ENCODE peak calls at places on chromosomes 16 and 17, in six cellular contexts. One of them, this sample, is unnamed. For H3K4me1, the result is how much of the 10 kb centered on the place peaks cover.

GRCh38 chr17:74359916-74360315 is 1.8 kb downstream of the BTBD17 start:
- DNase-seq in heart left ventricle: no peak
- DNase-seq in A549: no peak
- DNase-seq in CD8-positive, alpha-beta T cell: no peak
- DNase-seq in body of pancreas: no peak
- DNase-seq in GM23338: no peak
- DNase-seq in this sample: no peak

GRCh38 chr17:40417258-40417608 is 463 bp downstream of the TOP2A start:
- DNase-seq in heart left ventricle: no peak
- DNase-seq in A549: peak
- DNase-seq in CD8-positive, alpha-beta T cell: no peak
- DNase-seq in body of pancreas: no peak
- DNase-seq in GM23338: peak
- DNase-seq in this sample: no peak

GRCh38 chr17:36608794-36609497 is 7.6 kb downstream of the MRM1 start:
- DNase-seq in heart left ventricle: peak
- DNase-seq in A549: peak
- DNase-seq in CD8-positive, alpha-beta T cell: no peak
- DNase-seq in body of pancreas: peak
- DNase-seq in GM23338: peak
- DNase-seq in this sample: no peak

GRCh38 chr17:68134046-68134637 is 98.6 kb downstream of the KPNA2 start:
- DNase-seq in heart left ventricle: no peak
- DNase-seq in A549: no peak
- DNase-seq in CD8-positive, alpha-beta T cell: no peak
- DNase-seq in body of pancreas: no peak
- DNase-seq in GM23338: no peak
- DNase-seq in this sample: no peak

GRCh38 chr17:73493212-73493814 is 150.9 kb downstream of the SDK2 start:
- DNase-seq in heart left ventricle: no peak
- DNase-seq in A549: no peak
- DNase-seq in CD8-positive, alpha-beta T cell: no peak
- DNase-seq in body of pancreas: no peak
- DNase-seq in GM23338: peak
- DNase-seq in this sample: peak

GRCh38 chr16:9977333-9977897 is 204.8 kb downstream of the GRIN2A start:
- DNase-seq in heart left ventricle: no peak
- DNase-seq in A549: no peak
- DNase-seq in CD8-positive, alpha-beta T cell: no peak
- DNase-seq in body of pancreas: no peak
- DNase-seq in GM23338: no peak
- DNase-seq in this sample: no peak

GRCh38 chr16:3819741-3820724 is 60.5 kb downstream of the CREBBP start:
- DNase-seq in heart left ventricle: no peak
- DNase-seq in A549: peak
- DNase-seq in CD8-positive, alpha-beta T cell: peak
- DNase-seq in body of pancreas: peak
- DNase-seq in GM23338: no peak
- DNase-seq in this sample: no peak

GRCh38 chr17:64565563-64565962 is 58.8 kb downstream of the CEP95 start:
- DNase-seq in heart left ventricle: no peak
- DNase-seq in A549: peak
- DNase-seq in CD8-positive, alpha-beta T cell: no peak
- DNase-seq in body of pancreas: no peak
- DNase-seq in GM23338: no peak
- DNase-seq in this sample: no peak

GRCh38 chr16:54194008-54194731 is 92.4 kb downstream of the IRX3 start:
- DNase-seq in heart left ventricle: peak
- DNase-seq in A549: no peak
- DNase-seq in CD8-positive, alpha-beta T cell: no peak
- DNase-seq in body of pancreas: peak
- DNase-seq in GM23338: peak
- DNase-seq in this sample: peak

GRCh38 chr17:48239603-48239995 is 132.0 kb downstream of the SNX11 start:
- DNase-seq in heart left ventricle: no peak
- DNase-seq in A549: no peak
- DNase-seq in CD8-positive, alpha-beta T cell: no peak
- DNase-seq in body of pancreas: no peak
- DNase-seq in GM23338: no peak
- DNase-seq in this sample: no peak

GRCh38 chr17:48238933-48239602 is 131.5 kb downstream of the SNX11 start:
- DNase-seq in heart left ventricle: no peak
- DNase-seq in A549: no peak
- DNase-seq in CD8-positive, alpha-beta T cell: no peak
- DNase-seq in body of pancreas: no peak
- DNase-seq in GM23338: no peak
- DNase-seq in this sample: no peak

GRCh38 chr17:48240122-48240521 is 132.6 kb downstream of the SNX11 start:
- DNase-seq in heart left ventricle: no peak
- DNase-seq in A549: no peak
- DNase-seq in CD8-positive, alpha-beta T cell: no peak
- DNase-seq in body of pancreas: no peak
- DNase-seq in GM23338: no peak
- DNase-seq in this sample: no peak

GRCh38 chr17:48234922-48235321 is 127.4 kb downstream of the SNX11 start:
- DNase-seq in heart left ventricle: no peak
- DNase-seq in A549: no peak
- DNase-seq in CD8-positive, alpha-beta T cell: no peak
- DNase-seq in body of pancreas: no peak
- DNase-seq in GM23338: no peak
- DNase-seq in this sample: no peak

DNA sequence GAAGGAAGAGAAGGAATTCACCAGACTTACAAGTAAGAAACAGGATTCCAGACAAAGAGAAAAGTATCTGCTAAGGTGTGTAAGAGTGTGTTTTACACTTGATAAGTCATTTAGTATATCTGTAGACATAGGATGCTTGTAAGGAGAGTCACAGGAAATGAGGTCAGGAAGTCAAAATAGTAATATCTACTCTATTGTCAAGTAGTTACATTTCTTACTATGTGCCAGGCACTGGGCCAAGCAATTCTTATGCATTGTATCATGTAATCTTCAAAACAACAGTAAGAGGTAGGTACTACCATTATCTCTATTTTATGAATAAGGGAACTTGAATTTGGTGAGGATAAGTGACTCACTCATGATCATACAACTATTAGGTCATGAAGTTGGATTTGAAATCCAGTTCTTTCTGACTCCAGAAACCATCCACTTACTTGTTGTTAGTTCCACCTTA is 129.1 kb downstream of the SNX11 start:
- DNase-seq in heart left ventricle: no peak
- DNase-seq in A549: peak
- DNase-seq in CD8-positive, alpha-beta T cell: no peak
- DNase-seq in body of pancreas: no peak
- DNase-seq in GM23338: no peak
- DNase-seq in this sample: no peak
- H3K27ac ChIP-seq in heart left ventricle: no peak
- H3K27ac ChIP-seq in A549: peak
- H3K27ac ChIP-seq in CD8-positive, alpha-beta T cell: no peak
- H3K27ac ChIP-seq in body of pancreas: no peak
- H3K27ac ChIP-seq in GM23338: no peak
- H3K27ac ChIP-seq in this sample: no peak

DNA sequence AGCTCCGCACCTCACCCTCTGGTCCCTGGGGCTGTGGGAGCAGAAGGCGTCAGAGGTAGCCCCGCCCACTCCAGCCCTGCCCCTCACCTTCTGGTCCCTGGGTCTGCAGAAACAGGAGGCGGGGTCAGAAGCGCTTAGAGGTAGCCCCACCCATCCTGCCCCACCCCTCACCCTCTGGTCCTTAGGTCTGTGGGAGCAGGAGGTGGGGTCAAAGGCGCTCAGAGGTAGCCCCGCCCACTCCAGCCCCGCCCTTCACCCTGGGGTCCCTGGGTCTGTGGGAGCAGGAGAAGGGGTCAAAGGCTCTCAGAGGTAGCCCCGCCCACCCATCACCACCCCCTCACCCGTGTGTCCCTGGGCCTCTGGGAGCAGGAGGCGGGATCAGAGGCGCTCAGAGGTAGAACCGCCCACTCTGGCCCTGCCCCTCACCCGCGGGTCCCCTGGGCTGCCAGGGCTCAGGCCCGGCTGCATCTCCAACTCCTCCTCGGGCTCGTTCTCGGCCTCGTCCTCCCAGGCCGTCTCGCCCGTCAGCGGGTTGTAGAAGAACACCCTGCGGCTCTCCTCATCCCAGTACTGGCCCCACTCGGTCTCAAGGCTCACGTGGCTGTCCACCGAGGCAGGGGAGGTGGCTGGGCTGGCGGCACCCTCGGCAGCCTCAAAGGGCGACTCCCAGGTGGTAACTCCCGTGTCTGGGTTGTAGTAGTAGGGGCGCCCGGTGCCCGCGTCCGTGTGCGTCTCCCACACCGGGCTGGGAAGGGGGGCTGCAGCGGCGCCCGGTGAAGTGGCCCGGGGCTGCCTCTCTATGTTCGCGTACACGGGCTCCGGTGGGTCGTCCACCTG is 27.2 kb downstream of the ARHGAP27 start:
- DNase-seq in heart left ventricle: no peak
- DNase-seq in A549: peak
- DNase-seq in CD8-positive, alpha-beta T cell: no peak
- DNase-seq in body of pancreas: peak
- DNase-seq in GM23338: peak
- DNase-seq in this sample: peak
- H3K4me1 ChIP-seq in heart left ventricle: under half
- H3K4me1 ChIP-seq in A549: under half
- H3K4me1 ChIP-seq in CD8-positive, alpha-beta T cell: under half
- H3K4me1 ChIP-seq in body of pancreas: under half
- H3K4me1 ChIP-seq in GM23338: under half
- H3K4me1 ChIP-seq in this sample: under half

GRCh38 chr16:72936408-72936807 is 111.5 kb downstream of the ZFHX3 start:
- DNase-seq in heart left ventricle: no peak
- DNase-seq in A549: no peak
- DNase-seq in CD8-positive, alpha-beta T cell: no peak
- DNase-seq in body of pancreas: no peak
- DNase-seq in GM23338: no peak
- DNase-seq in this sample: no peak

GRCh38 chr16:72932677-72933335 is 115.1 kb downstream of the ZFHX3 start:
- DNase-seq in heart left ventricle: no peak
- DNase-seq in A549: no peak
- DNase-seq in CD8-positive, alpha-beta T cell: no peak
- DNase-seq in body of pancreas: no peak
- DNase-seq in GM23338: no peak
- DNase-seq in this sample: no peak

GRCh38 chr16:72937360-72937759 is 110.6 kb downstream of the ZFHX3 start:
- DNase-seq in heart left ventricle: no peak
- DNase-seq in A549: no peak
- DNase-seq in CD8-positive, alpha-beta T cell: no peak
- DNase-seq in body of pancreas: no peak
- DNase-seq in GM23338: no peak
- DNase-seq in this sample: no peak

GRCh38 chr16:72935896-72936295 is 112.0 kb downstream of the ZFHX3 start:
- DNase-seq in heart left ventricle: no peak
- DNase-seq in A549: no peak
- DNase-seq in CD8-positive, alpha-beta T cell: no peak
- DNase-seq in body of pancreas: peak
- DNase-seq in GM23338: no peak
- DNase-seq in this sample: no peak

GRCh38 chr16:72934661-72935403 is 113.1 kb downstream of the ZFHX3 start:
- DNase-seq in heart left ventricle: no peak
- DNase-seq in A549: no peak
- DNase-seq in CD8-positive, alpha-beta T cell: no peak
- DNase-seq in body of pancreas: no peak
- DNase-seq in GM23338: no peak
- DNase-seq in this sample: no peak
- H3K27ac ChIP-seq in heart left ventricle: no peak
- H3K27ac ChIP-seq in A549: no peak
- H3K27ac ChIP-seq in CD8-positive, alpha-beta T cell: no peak
- H3K27ac ChIP-seq in body of pancreas: peak
- H3K27ac ChIP-seq in GM23338: no peak
- H3K27ac ChIP-seq in this sample: no peak

GRCh38 chr17:77421635-77421982 is 280.8 kb downstream of the SEC14L1 start:
- DNase-seq in heart left ventricle: no peak
- DNase-seq in A549: no peak
- DNase-seq in CD8-positive, alpha-beta T cell: no peak
- DNase-seq in body of pancreas: no peak
- DNase-seq in GM23338: no peak
- DNase-seq in this sample: no peak
- H3K4me1 ChIP-seq in heart left ventricle: half or more
- H3K4me1 ChIP-seq in A549: half or more
- H3K4me1 ChIP-seq in CD8-positive, alpha-beta T cell: half or more
- H3K4me1 ChIP-seq in body of pancreas: half or more
- H3K4me1 ChIP-seq in GM23338: half or more
- H3K4me1 ChIP-seq in this sample: half or more

GRCh38 chr17:19250421-19251141 is 13.4 kb downstream of the EPN2 start:
- DNase-seq in heart left ventricle: no peak
- DNase-seq in A549: no peak
- DNase-seq in CD8-positive, alpha-beta T cell: no peak
- DNase-seq in body of pancreas: peak
- DNase-seq in GM23338: no peak
- DNase-seq in this sample: no peak
- H3K27ac ChIP-seq in heart left ventricle: peak
- H3K27ac ChIP-seq in A549: no peak
- H3K27ac ChIP-seq in CD8-positive, alpha-beta T cell: no peak
- H3K27ac ChIP-seq in body of pancreas: no peak
- H3K27ac ChIP-seq in GM23338: no peak
- H3K27ac ChIP-seq in this sample: no peak

GRCh38 chr17:81577278-81578000 is 25.3 kb upstream of the FAAP100 start:
- DNase-seq in heart left ventricle: no peak
- DNase-seq in A549: peak
- DNase-seq in CD8-positive, alpha-beta T cell: no peak
- DNase-seq in body of pancreas: no peak
- DNase-seq in GM23338: no peak
- DNase-seq in this sample: no peak
- H3K4me1 ChIP-seq in heart left ventricle: under half
- H3K4me1 ChIP-seq in A549: half or more
- H3K4me1 ChIP-seq in CD8-positive, alpha-beta T cell: under half
- H3K4me1 ChIP-seq in body of pancreas: under half
- H3K4me1 ChIP-seq in GM23338: under half
- H3K4me1 ChIP-seq in this sample: under half